ENCODE peak calls at places on chromosome 10, in seven cellular contexts. One of them, this sample, is unnamed.

GRCh38 chr10:5632430-5632829 is 34.0 kb downstream of the ASB13 start:
- DNase-seq in heart left ventricle: no peak
- DNase-seq in hepatocyte: peak; percentile 84
- DNase-seq in CD4-positive, alpha-beta T cell: no peak
- DNase-seq in spleen: no peak
- DNase-seq in endothelial cell: no peak
- DNase-seq in lower lobe of right lung: peak; percentile 71
- DNase-seq in this sample: no peak

GRCh38 chr10:98921381-98921780 is 314.3 kb downstream of the HPSE2 start:
- DNase-seq in lower lobe of right lung: no peak
- DNase-seq in CD4-positive, alpha-beta T cell: no peak
- DNase-seq in heart left ventricle: no peak
- DNase-seq in spleen: no peak
- DNase-seq in hepatocyte: no peak
- DNase-seq in endothelial cell: no peak
- DNase-seq in this sample: no peak

GRCh38 chr10:48573045-48573444 is 31.8 kb downstream of the ARHGAP22 start:
- DNase-seq in heart left ventricle: no peak
- DNase-seq in lower lobe of right lung: no peak
- DNase-seq in endothelial cell: no peak
- DNase-seq in spleen: no peak
- DNase-seq in CD4-positive, alpha-beta T cell: no peak
- DNase-seq in hepatocyte: no peak
- DNase-seq in this sample: no peak

GRCh38 chr10:86308056-86308455 is 58.5 kb downstream of the GRID1 start:
- DNase-seq in heart left ventricle: no peak
- DNase-seq in spleen: peak; percentile 40
- DNase-seq in endothelial cell: no peak
- DNase-seq in CD4-positive, alpha-beta T cell: no peak
- DNase-seq in hepatocyte: no peak
- DNase-seq in lower lobe of right lung: no peak
- DNase-seq in this sample: peak; percentile 27

GRCh38 chr10:76310681-76311080 is 879.3 kb downstream of the LRMDA start:
- DNase-seq in spleen: no peak
- DNase-seq in heart left ventricle: no peak
- DNase-seq in CD4-positive, alpha-beta T cell: no peak
- DNase-seq in endothelial cell: no peak
- DNase-seq in hepatocyte: no peak
- DNase-seq in lower lobe of right lung: no peak
- DNase-seq in this sample: no peak

GRCh38 chr10:50541921-50542320 is 81.8 kb downstream of the SGMS1 start:
- DNase-seq in spleen: no peak
- DNase-seq in heart left ventricle: no peak
- DNase-seq in lower lobe of right lung: no peak
- DNase-seq in hepatocyte: no peak
- DNase-seq in endothelial cell: no peak
- DNase-seq in CD4-positive, alpha-beta T cell: no peak
- DNase-seq in this sample: no peak

GRCh38 chr10:67697646-67698245 is 1.8 kb upstream of the CTNNA3 start:
- DNase-seq in hepatocyte: peak; percentile 57
- DNase-seq in heart left ventricle: no peak
- DNase-seq in endothelial cell: peak; percentile 4
- DNase-seq in spleen: no peak
- DNase-seq in CD4-positive, alpha-beta T cell: no peak
- DNase-seq in lower lobe of right lung: no peak
- DNase-seq in this sample: no peak

GRCh38 chr10:7797582-7797981 is 9.6 kb downstream of the ATP5F1C start:
- DNase-seq in CD4-positive, alpha-beta T cell: no peak
- DNase-seq in endothelial cell: no peak
- DNase-seq in hepatocyte: peak; percentile 43
- DNase-seq in lower lobe of right lung: no peak
- DNase-seq in heart left ventricle: peak; percentile 70
- DNase-seq in spleen: no peak
- DNase-seq in this sample: no peak

GRCh38 chr10:4701016-4701415 is 125.0 kb upstream of the AKR1E2 start:
- DNase-seq in heart left ventricle: no peak
- DNase-seq in hepatocyte: no peak
- DNase-seq in endothelial cell: no peak
- DNase-seq in lower lobe of right lung: no peak
- DNase-seq in spleen: no peak
- DNase-seq in CD4-positive, alpha-beta T cell: no peak
- DNase-seq in this sample: no peak

GRCh38 chr10:86222336-86222650 is 144.3 kb downstream of the GRID1 start:
- DNase-seq in CD4-positive, alpha-beta T cell: no peak
- DNase-seq in endothelial cell: no peak
- DNase-seq in lower lobe of right lung: no peak
- DNase-seq in hepatocyte: no peak
- DNase-seq in heart left ventricle: no peak
- DNase-seq in spleen: peak; percentile 59
- DNase-seq in this sample: no peak

GRCh38 chr10:45463244-45464116 is 89.5 kb downstream of the ALOX5 start:
- DNase-seq in CD4-positive, alpha-beta T cell: no peak
- DNase-seq in hepatocyte: no peak
- DNase-seq in heart left ventricle: no peak
- DNase-seq in endothelial cell: no peak
- DNase-seq in spleen: peak; percentile 88
- DNase-seq in lower lobe of right lung: peak; percentile 61
- DNase-seq in this sample: peak; percentile 91

GRCh38 chr10:56662765-56663447 is 301.8 kb upstream of the ZWINT start:
- DNase-seq in spleen: no peak
- DNase-seq in lower lobe of right lung: no peak
- DNase-seq in CD4-positive, alpha-beta T cell: no peak
- DNase-seq in hepatocyte: no peak
- DNase-seq in endothelial cell: no peak
- DNase-seq in heart left ventricle: no peak
- DNase-seq in this sample: no peak

GRCh38 chr10:49288341-49289065 is 10.5 kb upstream of the C10orf71 start:
- DNase-seq in spleen: no peak
- DNase-seq in hepatocyte: no peak
- DNase-seq in CD4-positive, alpha-beta T cell: no peak
- DNase-seq in heart left ventricle: peak; percentile 27
- DNase-seq in lower lobe of right lung: no peak
- DNase-seq in endothelial cell: no peak
- DNase-seq in this sample: no peak

GRCh38 chr10:62637249-62638061 is 167.1 kb upstream of the ADO start:
- DNase-seq in CD4-positive, alpha-beta T cell: peak; percentile 49
- DNase-seq in spleen: peak; percentile 81
- DNase-seq in heart left ventricle: no peak
- DNase-seq in hepatocyte: no peak
- DNase-seq in lower lobe of right lung: no peak
- DNase-seq in endothelial cell: no peak
- DNase-seq in this sample: no peak

GRCh38 chr10:70757856-70758255 is 27.3 kb downstream of the TBATA start:
- DNase-seq in lower lobe of right lung: peak; percentile 43
- DNase-seq in heart left ventricle: peak; percentile 20
- DNase-seq in spleen: peak; percentile 75
- DNase-seq in CD4-positive, alpha-beta T cell: no peak
- DNase-seq in hepatocyte: no peak
- DNase-seq in endothelial cell: no peak
- DNase-seq in this sample: peak; percentile 89

GRCh38 chr10:34403512-34403911 is 411.6 kb downstream of the PARD3 start:
- DNase-seq in hepatocyte: no peak
- DNase-seq in spleen: no peak
- DNase-seq in lower lobe of right lung: no peak
- DNase-seq in heart left ventricle: no peak
- DNase-seq in endothelial cell: no peak
- DNase-seq in CD4-positive, alpha-beta T cell: no peak
- DNase-seq in this sample: no peak

GRCh38 chr10:116265686-116266085 is 7.3 kb downstream of the GFRA1 start:
- DNase-seq in endothelial cell: no peak
- DNase-seq in spleen: no peak
- DNase-seq in hepatocyte: no peak
- DNase-seq in heart left ventricle: no peak
- DNase-seq in CD4-positive, alpha-beta T cell: no peak
- DNase-seq in lower lobe of right lung: no peak
- DNase-seq in this sample: no peak

GRCh38 chr10:26334932-26335573 is 103.1 kb upstream of the APBB1IP start:
- DNase-seq in endothelial cell: peak; percentile 55
- DNase-seq in lower lobe of right lung: peak; percentile 52
- DNase-seq in hepatocyte: peak; percentile 75
- DNase-seq in CD4-positive, alpha-beta T cell: peak; percentile 49
- DNase-seq in spleen: peak; percentile 83
- DNase-seq in heart left ventricle: peak; percentile 33
- DNase-seq in this sample: no peak

GRCh38 chr10:26331376-26331775 is 106.8 kb upstream of the APBB1IP start:
- DNase-seq in endothelial cell: no peak
- DNase-seq in CD4-positive, alpha-beta T cell: no peak
- DNase-seq in heart left ventricle: no peak
- DNase-seq in lower lobe of right lung: no peak
- DNase-seq in spleen: no peak
- DNase-seq in hepatocyte: no peak
- DNase-seq in this sample: no peak

GRCh38 chr10:26336979-26337378 is 101.2 kb upstream of the APBB1IP start:
- DNase-seq in endothelial cell: no peak
- DNase-seq in hepatocyte: no peak
- DNase-seq in heart left ventricle: no peak
- DNase-seq in CD4-positive, alpha-beta T cell: no peak
- DNase-seq in lower lobe of right lung: no peak
- DNase-seq in spleen: no peak
- DNase-seq in this sample: no peak

GRCh38 chr10:26335574-26336093 is 102.5 kb upstream of the APBB1IP start:
- DNase-seq in spleen: no peak
- DNase-seq in endothelial cell: no peak
- DNase-seq in lower lobe of right lung: no peak
- DNase-seq in heart left ventricle: no peak
- DNase-seq in CD4-positive, alpha-beta T cell: no peak
- DNase-seq in hepatocyte: no peak
- DNase-seq in this sample: no peak

GRCh38 chr10:26334232-26334931 is 103.8 kb upstream of the APBB1IP start:
- DNase-seq in lower lobe of right lung: no peak
- DNase-seq in CD4-positive, alpha-beta T cell: no peak
- DNase-seq in heart left ventricle: no peak
- DNase-seq in hepatocyte: no peak
- DNase-seq in spleen: no peak
- DNase-seq in endothelial cell: no peak
- DNase-seq in this sample: no peak
- TF ChIP-seq CTCF in lower lobe of right lung: no peak
- TF ChIP-seq CTCF in CD4-positive, alpha-beta T cell: no peak
- TF ChIP-seq CTCF in heart left ventricle: no peak
- TF ChIP-seq CTCF in hepatocyte: no peak
- TF ChIP-seq CTCF in spleen: no peak
- TF ChIP-seq CTCF in endothelial cell: no peak
- TF ChIP-seq CTCF in this sample: no peak

GRCh38 chr10:131930150-131930549 is 29.3 kb downstream of the PPP2R2D start:
- DNase-seq in CD4-positive, alpha-beta T cell: no peak
- DNase-seq in heart left ventricle: no peak
- DNase-seq in lower lobe of right lung: no peak
- DNase-seq in hepatocyte: no peak
- DNase-seq in endothelial cell: no peak
- DNase-seq in spleen: peak; percentile 25
- DNase-seq in this sample: no peak
- TF ChIP-seq CTCF in CD4-positive, alpha-beta T cell: no peak
- TF ChIP-seq CTCF in heart left ventricle: no peak
- TF ChIP-seq CTCF in lower lobe of right lung: no peak
- TF ChIP-seq CTCF in hepatocyte: no peak
- TF ChIP-seq CTCF in endothelial cell: no peak
- TF ChIP-seq CTCF in spleen: no peak
- TF ChIP-seq CTCF in this sample: no peak

GRCh38 chr10:14396441-14397048 is 65.8 kb upstream of the FRMD4A start:
- DNase-seq in CD4-positive, alpha-beta T cell: no peak
- DNase-seq in spleen: no peak
- DNase-seq in hepatocyte: no peak
- DNase-seq in heart left ventricle: no peak
- DNase-seq in endothelial cell: no peak
- DNase-seq in lower lobe of right lung: no peak
- DNase-seq in this sample: no peak
- TF ChIP-seq CTCF in CD4-positive, alpha-beta T cell: peak; percentile 12
- TF ChIP-seq CTCF in spleen: no peak
- TF ChIP-seq CTCF in hepatocyte: peak; percentile 17
- TF ChIP-seq CTCF in heart left ventricle: peak; percentile 52
- TF ChIP-seq CTCF in endothelial cell: peak; percentile 86
- TF ChIP-seq CTCF in lower lobe of right lung: peak; percentile 22
- TF ChIP-seq CTCF in this sample: peak; percentile 83

DNA sequence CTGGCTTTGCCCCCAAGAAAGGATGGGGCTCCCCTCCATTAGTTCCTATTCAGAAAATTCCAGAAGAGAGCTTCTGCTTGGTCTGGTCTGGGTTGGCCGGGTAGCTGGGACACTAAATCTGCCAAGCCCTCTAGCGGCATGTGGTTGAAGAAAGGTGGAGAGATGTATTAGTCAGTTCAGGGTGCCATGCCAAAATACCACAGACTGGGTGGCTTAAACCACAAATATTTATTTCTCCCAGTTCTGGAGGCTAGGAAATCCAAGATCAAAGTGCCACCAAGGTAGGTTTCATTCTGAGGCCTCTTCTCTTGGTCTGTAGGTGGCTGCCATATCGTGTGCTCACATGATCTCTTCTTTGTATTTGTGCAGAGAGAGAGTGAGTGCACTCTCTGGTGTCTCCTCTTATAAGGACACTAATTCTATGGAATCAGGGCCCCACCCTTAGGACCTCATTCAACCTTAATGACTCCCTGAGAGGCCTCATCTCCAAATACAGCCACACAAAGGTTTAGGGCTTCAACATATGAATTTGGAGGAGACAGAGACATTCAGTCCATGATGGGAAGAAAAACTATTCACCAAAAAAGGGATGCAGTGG is 38.7 kb upstream of the MTPAP start:
- DNase-seq in heart left ventricle: no peak
- DNase-seq in spleen: no peak
- DNase-seq in lower lobe of right lung: no peak
- DNase-seq in endothelial cell: no peak
- DNase-seq in hepatocyte: no peak
- DNase-seq in CD4-positive, alpha-beta T cell: no peak
- DNase-seq in this sample: no peak
- TF ChIP-seq CTCF in heart left ventricle: no peak
- TF ChIP-seq CTCF in spleen: no peak
- TF ChIP-seq CTCF in lower lobe of right lung: no peak
- TF ChIP-seq CTCF in endothelial cell: no peak
- TF ChIP-seq CTCF in hepatocyte: no peak
- TF ChIP-seq CTCF in CD4-positive, alpha-beta T cell: no peak
- TF ChIP-seq CTCF in this sample: no peak

GRCh38 chr10:117544729-117545140 is 2.2 kb downstream of the EMX2 start:
- DNase-seq in lower lobe of right lung: no peak
- DNase-seq in endothelial cell: no peak
- DNase-seq in CD4-positive, alpha-beta T cell: no peak
- DNase-seq in spleen: no peak
- DNase-seq in hepatocyte: no peak
- DNase-seq in heart left ventricle: no peak
- DNase-seq in this sample: no peak

GRCh38 chr10:117543999-117544728 is 1.6 kb downstream of the EMX2 start:
- DNase-seq in lower lobe of right lung: no peak
- DNase-seq in endothelial cell: no peak
- DNase-seq in CD4-positive, alpha-beta T cell: no peak
- DNase-seq in spleen: no peak
- DNase-seq in hepatocyte: no peak
- DNase-seq in heart left ventricle: no peak
- DNase-seq in this sample: no peak

GRCh38 chr10:117541909-117542705 is 439 bp upstream of the EMX2 start:
- DNase-seq in CD4-positive, alpha-beta T cell: no peak
- DNase-seq in spleen: no peak
- DNase-seq in heart left ventricle: no peak
- DNase-seq in hepatocyte: peak; percentile 69
- DNase-seq in endothelial cell: peak; percentile 74
- DNase-seq in lower lobe of right lung: no peak
- DNase-seq in this sample: no peak

GRCh38 chr10:117542706-117543244 is at the start of gene EMX2:
- DNase-seq in CD4-positive, alpha-beta T cell: no peak
- DNase-seq in hepatocyte: no peak
- DNase-seq in lower lobe of right lung: no peak
- DNase-seq in heart left ventricle: no peak
- DNase-seq in spleen: no peak
- DNase-seq in endothelial cell: no peak
- DNase-seq in this sample: no peak

GRCh38 chr10:117543245-117543998 is 876 bp downstream of the EMX2 start:
- DNase-seq in hepatocyte: peak; percentile 57
- DNase-seq in spleen: peak; percentile 73
- DNase-seq in lower lobe of right lung: no peak
- DNase-seq in endothelial cell: peak; percentile 60
- DNase-seq in CD4-positive, alpha-beta T cell: no peak
- DNase-seq in heart left ventricle: no peak
- DNase-seq in this sample: no peak
- TF ChIP-seq CTCF in hepatocyte: peak; percentile 12
- TF ChIP-seq CTCF in spleen: no peak
- TF ChIP-seq CTCF in lower lobe of right lung: no peak
- TF ChIP-seq CTCF in endothelial cell: no peak
- TF ChIP-seq CTCF in CD4-positive, alpha-beta T cell: no peak
- TF ChIP-seq CTCF in heart left ventricle: no peak
- TF ChIP-seq CTCF in this sample: peak; percentile 42

This sample was measured in chondrocyte.